ENCODE peak calls at places on chromosomes 5 and 9, in four cellular contexts. I, S, W and C are unnamed samples.

GRCh38 chr5:139867109-139867508 is 71.5 kb downstream of the PSD2 start:
- DNase-seq in S (no peak), I (no peak), W (no peak), C (no peak)

GRCh38 chr5:8470489-8470888 is 601.5 kb downstream of the MTRR start:
- DNase-seq in W (no peak), S (no peak), I (no peak), C (no peak)

GRCh38 chr9:113178087-113178486 is 27.3 kb downstream of the SLC31A2 start:
- DNase-seq in W (no peak), I (no peak), S (no peak), C (no peak)

GRCh38 chr5:74384851-74385250 is 255.7 kb downstream of the ENC1 start:
- DNase-seq in I (no peak), W (no peak), S (no peak), C (no peak)

GRCh38 chr5:180116077-180116375 is 44.5 kb upstream of the RNF130 start:
- DNase-seq in W (no peak), I (peak), S (no peak), C (no peak)

GRCh38 chr5:1797855-1798254 is 1.8 kb downstream of the MRPL36 start:
- DNase-seq in I (peak), S (no peak), W (peak), C (no peak)

GRCh38 chr9:78601957-78602565 is 305.1 kb downstream of the PSAT1 start:
- DNase-seq in S (peak), W (no peak), I (no peak), C (no peak)

GRCh38 chr5:127930311-127930710 is 153.3 kb upstream of the SLC12A2 start:
- DNase-seq in I (no peak), S (no peak), W (no peak), C (no peak)

GRCh38 chr5:158716668-158717067 is 383.0 kb downstream of the EBF1 start:
- DNase-seq in I (no peak), S (peak), W (no peak), C (no peak)

GRCh38 chr5:122880749-122881148 is 35.3 kb downstream of the SNX24 start:
- DNase-seq in W (no peak), I (no peak), S (no peak), C (no peak)

GRCh38 chr9:99012957-99013512 is 69.3 kb downstream of the COL15A1 start:
- DNase-seq in S (no peak), I (no peak), W (no peak), C (no peak)

GRCh38 chr9:110545705-110546104 is 33.8 kb downstream of the SVEP1 start:
- DNase-seq in S (no peak), I (no peak), W (no peak), C (no peak)

GRCh38 chr9:81588148-81588874 is 101.0 kb downstream of the TLE1 start:
- DNase-seq in S (peak), W (peak), I (peak), C (no peak)

GRCh38 chr9:15220658-15221310 is 86.2 kb downstream of the TTC39B start:
- DNase-seq in I (no peak), W (peak), S (no peak), C (no peak)

GRCh38 chr5:36481721-36482120 is 124.7 kb upstream of the SLC1A3 start:
- DNase-seq in I (no peak), W (no peak), S (no peak), C (no peak)

GRCh38 chr5:33936004-33936380 is 194 bp upstream of the RXFP3 start:
- DNase-seq in I (no peak), S (peak), W (peak), C (no peak)

GRCh38 chr9:126536836-126537465 is 76.8 kb upstream of the LMX1B start:
- DNase-seq in S (no peak), W (no peak), I (no peak), C (no peak)
- TF ChIP-seq CTCF in S (no peak), W (no peak), I (no peak), C (no peak)

GRCh38 chr5:160460377-160461049 is 38.9 kb downstream of the PTTG1 start:
- DNase-seq in S (no peak), I (no peak), W (no peak), C (no peak)
- TF ChIP-seq CTCF in S (no peak), I (no peak), W (no peak), C (no peak)

GRCh38 chr5:119409235-119409815 is 43.0 kb upstream of the HSD17B4 start:
- DNase-seq in S (no peak), I (no peak), W (no peak), C (no peak)
- TF ChIP-seq CTCF in S (no peak), I (no peak), W (no peak), C (no peak)

GRCh38 chr9:117249799-117250198 is 165.1 kb downstream of the ASTN2 start:
- DNase-seq in S (no peak), W (no peak), I (no peak), C (no peak)

GRCh38 chr9:117245225-117245624 is 169.6 kb downstream of the ASTN2 start:
- DNase-seq in S (no peak), I (no peak), W (no peak), C (no peak)

GRCh38 chr9:117250610-117251215 is 164.1 kb downstream of the ASTN2 start:
- DNase-seq in S (no peak), W (no peak), I (no peak), C (no peak)

GRCh38 chr9:117253256-117253655 is 161.6 kb downstream of the ASTN2 start:
- DNase-seq in I (no peak), W (no peak), S (no peak), C (no peak)

GRCh38 chr9:117247271-117247670 is 167.6 kb downstream of the ASTN2 start:
- DNase-seq in I (no peak), S (peak), W (no peak), C (no peak)
- TF ChIP-seq CTCF in I (no peak), S (peak), W (peak), C (no peak)

GRCh38 chr9:129885670-129886106 is 50.4 kb downstream of the USP20 start:
- DNase-seq in S (peak), W (peak), I (peak), C (peak)

GRCh38 chr9:129886226-129887174 is 51.2 kb downstream of the USP20 start:
- DNase-seq in I (no peak), S (no peak), W (no peak), C (no peak)

GRCh38 chr9:129881547-129882324 is 46.5 kb downstream of the USP20 start:
- DNase-seq in S (no peak), I (no peak), W (no peak), C (no peak)

GRCh38 chr9:129885018-129885669 is 49.9 kb downstream of the USP20 start:
- DNase-seq in S (no peak), I (peak), W (peak), C (peak)

DNA sequence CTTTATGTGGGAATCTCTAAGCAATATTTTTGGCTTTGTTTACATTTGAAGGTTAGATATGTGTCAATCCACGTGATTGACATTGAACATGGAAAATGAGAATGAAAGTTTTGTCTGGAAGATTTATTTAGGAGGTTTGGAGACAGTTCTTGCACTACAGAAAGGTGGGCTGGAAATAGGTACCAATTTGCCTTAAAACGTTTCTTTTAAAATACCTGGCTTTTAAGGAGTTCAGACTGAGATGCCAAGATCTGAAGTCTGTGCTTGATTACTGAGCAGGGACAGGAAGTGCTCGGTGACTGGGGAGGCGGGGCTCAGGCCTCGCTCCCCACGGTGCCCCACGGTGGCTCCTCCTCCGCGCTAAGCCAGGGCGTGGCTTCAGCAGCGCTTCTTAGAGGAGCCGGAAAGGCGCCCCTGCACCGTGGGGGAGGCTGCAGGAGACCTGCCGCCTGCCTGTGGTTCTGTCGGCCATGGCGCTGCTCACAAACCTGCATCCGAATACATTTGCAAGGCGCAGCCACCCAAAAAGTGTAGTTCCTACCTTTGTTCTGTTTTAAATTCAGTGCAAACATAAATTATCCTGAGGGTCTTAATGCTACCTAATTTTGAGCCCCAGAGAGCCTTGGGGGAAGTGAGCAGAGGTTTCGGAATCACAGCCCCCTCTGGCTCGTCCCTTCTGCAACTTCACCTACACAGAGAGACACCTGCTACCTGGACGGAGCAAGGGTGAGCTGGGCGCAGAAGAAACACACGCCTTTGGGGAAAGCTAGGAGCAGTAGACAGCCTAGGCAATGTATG is 49.2 kb downstream of the USP20 start:
- DNase-seq in S (peak), W (peak), I (peak), C (peak)
- TF ChIP-seq CTCF in S (no peak), W (no peak), I (no peak), C (no peak)

GRCh38 chr5:82314964-82315728 is 37.0 kb upstream of the RPS23 start:
- DNase-seq in W (no peak), S (no peak), I (no peak), C (no peak)
- TF ChIP-seq CTCF in W (no peak), S (no peak), I (no peak), C (no peak)

GRCh38 chr9:94277885-94278536 is 18.9 kb downstream of the ZNF169 start:
- DNase-seq in I (no peak), W (no peak), S (no peak), C (no peak)
- TF ChIP-seq CTCF in I (no peak), W (no peak), S (no peak), C (no peak)

DNA sequence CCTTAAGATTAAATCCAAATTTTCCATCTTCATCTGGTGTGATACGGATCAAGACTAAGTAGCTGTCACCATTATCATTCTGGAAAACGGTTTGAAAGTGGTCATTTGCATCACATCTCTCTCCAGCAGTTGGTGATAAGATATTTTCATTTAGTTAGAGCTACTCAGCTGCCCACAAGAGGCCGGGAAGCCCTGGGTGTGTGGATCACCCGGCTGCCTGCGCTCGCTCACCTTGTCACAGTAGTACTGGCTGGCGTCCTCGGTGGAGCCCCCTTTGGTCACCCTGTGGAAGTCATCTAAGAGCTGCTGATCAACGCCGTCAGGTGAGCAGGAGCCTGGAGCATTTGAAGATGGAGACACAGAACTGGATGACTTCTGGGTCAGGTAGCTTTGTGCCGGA is 88.1 kb downstream of the PTPN3 start:
- DNase-seq in S (peak), W (no peak), I (no peak), C (no peak)
- TF ChIP-seq CTCF in S (no peak), W (no peak), I (no peak), C (no peak)

GRCh38 chr9:128091144-128091543 is 23.1 kb downstream of the SLC25A25 start:
- DNase-seq in I (no peak), W (peak), S (peak), C (no peak)

GRCh38 chr9:128085852-128086409 is 17.9 kb downstream of the SLC25A25 start:
- DNase-seq in S (no peak), I (no peak), W (no peak), C (no peak)

GRCh38 chr9:128087262-128087661 is 19.2 kb downstream of the SLC25A25 start:
- DNase-seq in I (no peak), W (no peak), S (no peak), C (no peak)

GRCh38 chr9:128091571-128091970 is 23.5 kb downstream of the SLC25A25 start:
- DNase-seq in I (no peak), S (no peak), W (no peak), C (no peak)

GRCh38 chr9:128088253-128088945 is 20.4 kb downstream of the SLC25A25 start:
- DNase-seq in W (no peak), S (no peak), I (no peak), C (no peak)
- TF ChIP-seq CTCF in W (no peak), S (no peak), I (no peak), C (no peak)

DNA sequence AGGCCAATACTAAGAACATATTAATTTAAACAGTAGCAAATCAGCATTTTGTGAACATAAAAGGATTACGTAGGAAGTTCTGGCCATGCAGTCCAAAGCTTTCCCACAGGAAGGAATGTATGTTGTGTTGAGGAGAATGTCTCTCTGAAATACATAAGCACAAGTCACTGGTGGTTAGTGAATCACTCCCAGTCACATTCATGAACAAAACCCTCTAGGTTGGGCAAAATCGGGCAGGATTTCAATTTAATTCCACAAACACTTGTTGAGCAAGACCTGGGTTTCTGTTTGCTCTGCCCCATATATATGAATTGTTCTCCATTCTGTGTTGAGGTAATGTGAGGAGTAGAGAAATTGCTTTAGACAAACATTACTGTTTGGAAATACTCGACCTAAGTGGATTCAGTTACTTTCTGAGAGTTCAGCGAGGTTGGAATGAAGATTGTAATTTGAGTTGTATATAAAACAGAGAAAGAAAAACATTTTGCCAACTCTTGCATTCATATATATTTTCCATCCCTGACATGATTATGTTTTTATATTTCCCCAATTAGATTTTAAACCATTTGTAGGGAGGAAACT is 127.6 kb upstream of the RPS23 start:
- DNase-seq in W (no peak), I (no peak), S (no peak), C (no peak)
- TF ChIP-seq CTCF in W (no peak), I (no peak), S (no peak), C (no peak)